ENCODE peak calls at places on chromosomes 3 and 15, in five cellular contexts. C, T, P, S and X are unnamed samples.

GRCh38 chr15:43168192-43169107 is 16.8 kb upstream of the CCNDBP1 start:
- DNase-seq in C (no peak), T (peak; percentile 81), P (no peak), S (peak; percentile 32), X (no peak)

GRCh38 chr15:57003418-57003817 is 85.0 kb downstream of the TCF12 start:
- DNase-seq in P (no peak), S (peak; percentile 89), T (peak; percentile 93), C (no peak), X (no peak)

GRCh38 chr3:148074057-148074456 is 623.6 kb upstream of the AGTR1 start:
- DNase-seq in T (no peak), C (no peak), P (no peak), S (no peak), X (no peak)

GRCh38 chr3:161607056-161607455 is 110.4 kb downstream of the OTOL1 start:
- DNase-seq in T (no peak), P (no peak), S (no peak), C (no peak), X (no peak)

GRCh38 chr3:14494279-14494972 is 45.7 kb downstream of the GRIP2 start:
- DNase-seq in T (no peak), S (no peak), C (no peak), P (no peak), X (no peak)

GRCh38 chr15:71757741-71758530 is 52.4 kb upstream of the NR2E3 start:
- DNase-seq in S (no peak), C (no peak), P (no peak), T (no peak), X (no peak)

GRCh38 chr3:172449468-172450149 is 1.4 kb upstream of the GHSR start:
- DNase-seq in P (peak; percentile 72), T (peak; percentile 25), C (peak; percentile 84), S (peak; percentile 52), X (peak; percentile 79)

GRCh38 chr3:59290358-59290757 is 240.5 kb upstream of the CFAP20DC start:
- DNase-seq in P (peak; percentile 53), C (no peak), S (no peak), T (no peak), X (no peak)

GRCh38 chr15:29074045-29074444 is 188.3 kb downstream of the APBA2 start:
- DNase-seq in P (no peak), T (peak; percentile 12), S (no peak), C (no peak), X (no peak)

GRCh38 chr15:64619880-64620839 is 155.2 kb downstream of the RBPMS2 start:
- DNase-seq in C (no peak), S (no peak), T (peak; percentile 79), P (no peak), X (no peak)

GRCh38 chr3:169657351-169658124 is 6.0 kb downstream of the MECOM start:
- DNase-seq in S (no peak), C (no peak), P (no peak), T (no peak), X (no peak)

GRCh38 chr3:169659858-169660614 is 3.5 kb downstream of the MECOM start:
- DNase-seq in S (no peak), T (no peak), C (peak; percentile 54), P (no peak), X (peak; percentile 49)

GRCh38 chr3:169659096-169659521 is 4.4 kb downstream of the MECOM start:
- DNase-seq in P (peak; percentile 67), T (no peak), C (peak; percentile 54), S (no peak), X (peak; percentile 49)

GRCh38 chr3:169660709-169661566 is 2.6 kb downstream of the MECOM start:
- DNase-seq in C (peak; percentile 52), S (peak; percentile 51), P (no peak), T (peak; percentile 46), X (no peak)

GRCh38 chr3:169658311-169658931 is 5.1 kb downstream of the MECOM start:
- DNase-seq in S (no peak), P (no peak), C (peak; percentile 69), T (peak; percentile 35), X (peak; percentile 45)
- H2BK5ac ChIP-seq in S (no peak overlapping the region), P (no peak overlapping the region), C (peak overlapping the region; percentile 71), T (no peak overlapping the region), X (no peak overlapping the region)

GRCh38 chr15:75891895-75892294 is 11.8 kb upstream of the FBXO22 start:
- DNase-seq in T (peak; percentile 96), S (peak; percentile 99), C (no peak), P (no peak), X (no peak)
- H2BK5ac ChIP-seq in T (peak overlapping the region; percentile 71), S (no peak overlapping the region), C (no peak overlapping the region), P (no peak overlapping the region), X (no peak overlapping the region)

GRCh38 chr3:50303038-50303815 is at the start of gene HYAL1:
- DNase-seq in S (no peak), C (peak; percentile 85), T (no peak), P (peak; percentile 84), X (peak; percentile 97)
- H2BK5ac ChIP-seq in S (no peak within 1 kb of the TSS), C (peak within 1 kb of the TSS; percentile 32), T (no peak within 1 kb of the TSS), P (no peak within 1 kb of the TSS), X (no peak within 1 kb of the TSS)

DNA sequence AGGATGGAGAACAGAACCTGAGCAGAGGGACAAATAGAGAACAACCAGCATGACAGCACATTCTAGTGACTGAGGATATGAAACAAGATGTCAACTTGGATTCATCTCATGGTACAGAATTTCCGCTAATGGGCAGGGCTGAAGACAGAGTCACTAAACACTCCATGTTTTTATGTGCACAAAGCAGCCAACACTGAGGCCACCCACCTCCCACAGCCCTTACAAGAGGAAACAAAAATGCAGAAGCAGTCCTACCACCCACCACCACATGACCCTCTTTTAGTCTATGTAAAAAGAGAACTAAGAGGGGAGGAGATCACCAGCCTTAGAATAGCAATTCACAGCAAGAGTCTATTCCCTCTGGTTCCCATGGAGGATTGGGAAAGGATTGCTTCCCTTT is 131.4 kb upstream of the UBE2E2 start:
- DNase-seq in T (no peak), S (no peak), C (no peak), P (no peak), X (no peak)
- H2BK5ac ChIP-seq in T (no peak overlapping the region), S (no peak overlapping the region), C (no peak overlapping the region), P (no peak overlapping the region), X (no peak overlapping the region)

GRCh38 chr3:170346481-170347125 is 10.9 kb upstream of the SKIL start:
- DNase-seq in P (peak; percentile 71), S (no peak), T (peak; percentile 54), C (no peak), X (no peak)

GRCh38 chr3:170350515-170351413 is 6.8 kb upstream of the SKIL start:
- DNase-seq in P (no peak), S (no peak), T (no peak), C (peak; percentile 43), X (no peak)

DNA sequence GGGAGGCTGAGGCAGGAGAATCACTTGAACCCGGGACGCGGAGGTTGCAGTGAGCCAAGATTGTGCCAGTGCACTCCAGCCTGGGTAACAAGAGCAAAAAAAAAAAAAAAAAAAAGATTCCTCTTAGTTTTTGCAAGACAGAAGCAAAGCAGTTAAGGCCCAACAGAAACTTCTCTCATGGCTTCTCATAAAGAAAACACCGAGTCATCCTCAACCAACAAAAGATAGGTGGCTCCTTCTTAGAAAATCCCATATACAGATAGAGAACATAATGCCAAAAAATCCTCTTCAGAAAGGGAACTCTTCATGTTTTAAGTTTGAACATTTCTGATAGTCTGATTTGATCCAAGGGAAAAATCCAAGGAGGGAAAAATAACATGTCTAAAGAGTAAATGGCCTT is 12.5 kb upstream of the SKIL start:
- DNase-seq in S (no peak), C (no peak), T (peak; percentile 54), P (no peak), X (no peak)
- H2BK5ac ChIP-seq in S (no peak overlapping the region), C (no peak overlapping the region), T (no peak overlapping the region), P (no peak overlapping the region), X (no peak overlapping the region)

DNA sequence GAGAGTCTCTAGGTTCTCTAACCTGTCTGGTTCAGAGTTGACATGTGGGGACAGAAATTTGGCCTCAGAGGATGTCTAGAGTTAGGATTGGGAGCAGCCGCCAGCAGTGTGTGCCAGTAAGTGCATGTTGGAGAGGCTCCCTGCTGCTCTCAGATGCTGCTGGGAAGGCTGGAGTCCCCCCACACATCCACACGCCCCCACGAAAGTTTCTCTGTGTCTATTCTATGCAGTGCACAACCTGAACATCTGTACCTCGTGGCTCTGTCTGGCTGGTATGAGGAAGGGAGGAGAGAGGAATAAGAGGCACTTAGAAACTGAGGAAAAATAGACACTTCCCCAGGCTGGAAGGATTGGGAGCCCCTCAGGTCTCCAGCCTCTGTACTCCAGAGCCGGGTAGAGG is 131.8 kb downstream of the RAB11A start:
- DNase-seq in C (no peak), T (no peak), S (no peak), P (no peak), X (no peak)
- H2BK5ac ChIP-seq in C (no peak overlapping the region), T (no peak overlapping the region), S (no peak overlapping the region), P (no peak overlapping the region), X (no peak overlapping the region)

GRCh38 chr15:74387141-74387541 is 19.7 kb upstream of the CYP11A1 start:
- DNase-seq in P (no peak), T (no peak), S (no peak), C (no peak), X (no peak)

GRCh38 chr15:74389115-74390048 is 21.9 kb upstream of the CYP11A1 start:
- DNase-seq in P (peak; percentile 78), C (no peak), T (no peak), S (no peak), X (no peak)

GRCh38 chr15:74390552-74391288 is 23.3 kb upstream of the CYP11A1 start:
- DNase-seq in T (no peak), P (no peak), S (no peak), C (no peak), X (no peak)

GRCh38 chr15:74386496-74387140 is 19.2 kb upstream of the CYP11A1 start:
- DNase-seq in C (no peak), T (no peak), S (no peak), P (no peak), X (no peak)

DNA sequence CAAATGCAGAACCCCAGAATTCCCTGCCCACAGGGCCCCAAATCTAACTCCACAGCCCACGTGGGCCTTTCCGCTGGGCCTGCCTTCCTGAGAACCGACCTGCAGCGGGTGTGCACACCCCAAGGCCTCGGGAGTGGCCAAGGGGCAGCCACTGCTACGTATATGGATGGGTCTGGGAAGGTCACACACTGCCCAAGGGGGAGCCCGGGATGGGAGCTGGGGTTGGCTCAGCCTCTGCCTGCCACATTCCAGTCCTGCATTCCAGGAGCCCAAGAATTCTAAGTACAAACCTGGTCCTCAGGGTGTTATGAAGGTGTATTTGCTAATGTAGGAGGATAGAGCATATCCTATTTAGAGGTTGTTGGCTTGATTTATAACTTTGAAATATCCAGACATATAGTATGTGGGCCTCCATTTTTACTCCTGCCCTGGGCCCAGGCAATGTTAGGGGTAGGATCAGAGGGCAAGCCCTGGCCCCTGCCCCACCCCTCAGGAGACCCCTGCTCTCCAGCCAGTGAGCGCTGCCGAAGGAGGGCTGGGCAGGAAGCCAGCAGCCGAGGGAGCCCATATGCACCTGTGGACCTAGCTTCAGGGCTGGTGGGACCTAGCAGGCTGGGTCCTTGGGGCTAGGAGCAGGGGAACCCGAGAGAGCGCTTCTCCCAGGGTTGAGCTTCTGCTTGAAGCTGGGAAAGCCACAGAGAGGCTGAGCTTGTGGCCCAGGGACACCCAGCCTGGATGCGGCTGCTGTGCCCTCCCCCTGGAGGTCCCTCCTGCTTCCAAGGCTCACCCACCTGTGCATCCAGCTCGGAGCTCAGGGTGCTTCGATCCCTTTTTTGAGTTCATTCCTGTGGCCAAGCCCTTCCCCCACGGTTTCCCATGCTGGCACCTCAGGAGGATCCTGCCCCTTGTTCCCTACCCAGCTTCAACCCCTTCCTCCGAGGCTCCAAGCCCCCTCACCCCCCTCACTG is 20.8 kb upstream of the CYP11A1 start:
- DNase-seq in C (no peak), T (no peak), P (peak; percentile 34), S (no peak), X (no peak)
- H2BK5ac ChIP-seq in C (no peak overlapping the region), T (peak overlapping the region; percentile 7), P (no peak overlapping the region), S (no peak overlapping the region), X (no peak overlapping the region)